ENCODE peak calls at places on chromosomes 3 and 15, in eight cellular contexts. D, P, H, O, U, A, Z and N are unnamed samples.

GRCh38 chr3:100047455-100048141 is 66.7 kb downstream of the FILIP1L start:
- DNase-seq in D (no peak), P (peak; percentile 37), H (peak; percentile 95), O (no peak), U (no peak), A (no peak), Z (no peak), N (no peak)

GRCh38 chr15:74036271-74037170 is 42.0 kb downstream of the PML start:
- DNase-seq in D (no peak), P (peak; percentile 62), H (peak; percentile 35), O (no peak), U (no peak), A (no peak), Z (peak; percentile 65), N (no peak)

GRCh38 chr15:93228546-93228945 is 139.5 kb upstream of the RGMA start:
- DNase-seq in D (no peak), P (no peak), H (no peak), O (no peak), U (no peak), A (no peak), Z (no peak), N (no peak)

GRCh38 chr15:89349212-89349558 is 14.6 kb upstream of the POLG start:
- DNase-seq in D (no peak), P (peak; percentile 37), H (no peak), O (no peak), U (no peak), A (no peak), Z (no peak), N (no peak)

GRCh38 chr3:45105855-45106655 is 40.1 kb downstream of the CDCP1 start:
- DNase-seq in D (peak; percentile 49), P (no peak), H (peak; percentile 84), O (peak; percentile 37), U (no peak), A (peak; percentile 22), Z (no peak), N (peak; percentile 63)

GRCh38 chr3:107727102-107727501 is 204.3 kb downstream of the BBX start:
- DNase-seq in D (no peak), P (no peak), H (no peak), O (no peak), U (no peak), A (no peak), Z (no peak), N (no peak)

GRCh38 chr3:81300324-81300927 is 461.0 kb downstream of the GBE1 start:
- DNase-seq in D (no peak), P (no peak), H (peak; percentile 33), O (no peak), U (no peak), A (no peak), Z (no peak), N (no peak)

GRCh38 chr3:64748244-64748894 is 60.6 kb upstream of the ADAMTS9 start:
- DNase-seq in D (no peak), P (no peak), H (no peak), O (no peak), U (no peak), A (no peak), Z (no peak), N (no peak)

GRCh38 chr3:102144063-102144462 is 290.8 kb upstream of the ZPLD1 start:
- DNase-seq in D (no peak), P (no peak), H (no peak), O (no peak), U (no peak), A (no peak), Z (no peak), N (no peak)

GRCh38 chr3:159130108-159130507 is 328.3 kb downstream of the MFSD1 start:
- DNase-seq in D (no peak), P (peak; percentile 63), H (peak; percentile 18), O (no peak), U (peak; percentile 1), A (no peak), Z (no peak), N (no peak)

GRCh38 chr3:170910542-170910941 is 2.1 kb upstream of the EIF5A2 start:
- DNase-seq in D (no peak), P (no peak), H (peak; percentile 38), O (no peak), U (no peak), A (no peak), Z (no peak), N (no peak)

GRCh38 chr15:64324513-64324912 is 31.5 kb downstream of the CSNK1G1 start:
- DNase-seq in D (no peak), P (no peak), H (peak; percentile 33), O (no peak), U (no peak), A (no peak), Z (no peak), N (no peak)

GRCh38 chr3:177282028-177282655 is 84.9 kb upstream of the TBL1XR1 start:
- DNase-seq in D (no peak), P (no peak), H (no peak), O (no peak), U (peak; percentile 100), A (no peak), Z (no peak), N (no peak)

GRCh38 chr3:47280519-47280918 is 2.1 kb downstream of the KIF9 start:
- DNase-seq in D (no peak), P (no peak), H (no peak), O (no peak), U (no peak), A (no peak), Z (no peak), N (no peak)